ENCODE peak calls at places on chromosomes 13 and 19, in six cellular contexts. K is fibroblast of lung, Q is hepatocyte, F is vagina, V is tibial nerve, L is left ventricle myocardium inferior. S is an unnamed sample.
A peak's percentile ranks its signal among the peaks of the same experiment; 100 is the strongest.

GRCh38 chr13:33910267-33910666 is 92.3 kb downstream of the RFC3 start:
- DNase-seq in K (no peak), Q (no peak), F (no peak), V (no peak), L (no peak), S (no peak)

GRCh38 chr13:106318941-106319411 is 216.5 kb downstream of the EFNB2 start:
- DNase-seq in K (peak; percentile 98), Q (peak; percentile 61), F (no peak), V (no peak), L (no peak), S (no peak)

GRCh38 chr19:49585023-49585422 is 3.9 kb downstream of the PRRG2 start:
- DNase-seq in K (no peak), Q (peak; percentile 16), F (no peak), V (no peak), L (no peak), S (peak; percentile 25)

GRCh38 chr19:18137242-18137641 is 15.7 kb upstream of the PIK3R2 start:
- DNase-seq in K (no peak), Q (no peak), F (no peak), V (no peak), L (no peak), S (no peak)

GRCh38 chr13:36432106-36432544 is at the start of gene CCNA1:
- DNase-seq in K (peak; percentile 40), Q (peak; percentile 30), F (no peak), V (no peak), L (peak; percentile 19), S (peak; percentile 60)

GRCh38 chr13:94660695-94661324 is 51.5 kb downstream of the SOX21 start:
- DNase-seq in K (peak; percentile 11), Q (no peak), F (no peak), V (no peak), L (no peak), S (peak; percentile 33)

GRCh38 chr13:27997904-27998522 is 9.5 kb upstream of the URAD start:
- DNase-seq in K (peak; percentile 15), Q (peak; percentile 72), F (no peak), V (no peak), L (peak; percentile 46), S (peak; percentile 72)

GRCh38 chr13:95862401-95862800 is 185.5 kb downstream of the DNAJC3 start:
- DNase-seq in K (no peak), Q (no peak), F (no peak), V (no peak), L (no peak), S (no peak)

GRCh38 chr13:75838366-75839017 is 202.4 kb downstream of the LMO7 start:
- DNase-seq in K (no peak), Q (no peak), F (no peak), V (no peak), L (no peak), S (no peak)

GRCh38 chr13:44249439-44249838 is 124.2 kb upstream of the SERP2 start:
- DNase-seq in K (peak; percentile 83), Q (peak; percentile 49), F (no peak), V (peak; percentile 76), L (peak; percentile 71), S (no peak)

GRCh38 chr19:4075373-4075772 is 8.7 kb upstream of the ZBTB7A start:
- DNase-seq in K (peak; percentile 39), Q (no peak), F (no peak), V (no peak), L (no peak), S (no peak)

GRCh38 chr13:48660356-48661076 is 6.8 kb downstream of the CYSLTR2 start:
- DNase-seq in K (no peak), Q (peak; percentile 24), F (no peak), V (peak; percentile 31), L (no peak), S (no peak)

GRCh38 chr19:48417436-48417835 is 24.0 kb downstream of the GRIN2D start:
- DNase-seq in K (no peak), Q (no peak), F (no peak), V (no peak), L (no peak), S (no peak)

GRCh38 chr19:48977061-48977460 is 12.0 kb downstream of the FTL start:
- DNase-seq in K (no peak), Q (no peak), F (no peak), V (no peak), L (no peak), S (no peak)

GRCh38 chr19:15201374-15202023 is 704 bp upstream of the NOTCH3 start:
- DNase-seq in K (no peak), Q (no peak), F (no peak), V (no peak), L (no peak), S (no peak)
- H3K27me3 ChIP-seq in K (no peaks in the 10 kb centered on the region), Q (no peaks in the 10 kb centered on the region), F (no peaks in the 10 kb centered on the region), V (no peaks in the 10 kb centered on the region), L (peaks cover 64% of the 10 kb centered on the region), S (no peaks in the 10 kb centered on the region)

GRCh38 chr13:46314587-46314986 is 72.5 kb downstream of the RUBCNL start:
- DNase-seq in K (no peak), Q (no peak), F (no peak), V (no peak), L (no peak), S (no peak)

GRCh38 chr13:46315491-46316075 is 71.5 kb downstream of the RUBCNL start:
- DNase-seq in K (no peak), Q (no peak), F (no peak), V (no peak), L (no peak), S (no peak)

GRCh38 chr13:46315036-46315435 is 72.0 kb downstream of the RUBCNL start:
- DNase-seq in K (no peak), Q (no peak), F (no peak), V (no peak), L (no peak), S (no peak)

GRCh38 chr13:46313441-46314257 is 73.4 kb downstream of the RUBCNL start:
- DNase-seq in K (no peak), Q (no peak), F (no peak), V (no peak), L (no peak), S (no peak)

DNA sequence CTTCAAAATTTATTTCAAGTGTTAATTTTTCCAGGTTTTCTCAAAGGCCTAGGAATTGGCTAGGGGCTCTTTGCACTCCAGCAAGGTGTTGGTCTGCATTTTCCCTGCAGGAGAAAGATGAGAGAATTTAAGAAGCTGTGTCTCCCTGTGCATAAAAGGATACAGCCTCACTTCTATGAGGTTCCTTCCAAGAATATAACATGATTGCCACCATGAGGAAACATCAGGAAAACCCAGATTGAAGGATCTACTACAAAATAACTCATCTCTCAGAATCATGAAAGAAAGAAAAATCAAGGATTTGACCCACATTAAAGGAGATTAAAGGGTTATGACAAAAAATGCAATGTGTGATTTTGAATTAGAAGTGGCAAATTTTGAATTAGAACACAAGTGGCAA is 69.9 kb downstream of the RUBCNL start:
- DNase-seq in K (no peak), Q (no peak), F (no peak), V (no peak), L (no peak), S (no peak)
- TF ChIP-seq CTCF in K (peak; percentile 26), Q (peak; percentile 31), F (no peak), V (no peak), L (no peak), S (no peak)

GRCh38 chr13:99237981-99238662 is 20.1 kb downstream of the GPR18 start:
- DNase-seq in K (no peak), Q (no peak), F (no peak), V (no peak), L (no peak), S (no peak)
- H3K4me3 ChIP-seq in K (no peak overlapping the region), Q (no peak overlapping the region), F (no peak overlapping the region), V (no peak overlapping the region), L (no peak overlapping the region), S (no peak overlapping the region)

GRCh38 chr13:25171170-25171516 is 945 bp downstream of the AMER2 start:
- DNase-seq in K (no peak), Q (no peak), F (no peak), V (no peak), L (no peak), S (no peak)

GRCh38 chr13:25169951-25170553 is 2.0 kb downstream of the AMER2 start:
- DNase-seq in K (no peak), Q (no peak), F (no peak), V (no peak), L (no peak), S (peak; percentile 70)

GRCh38 chr13:25170554-25171107 is 1.5 kb downstream of the AMER2 start:
- DNase-seq in K (no peak), Q (peak; percentile 27), F (no peak), V (no peak), L (no peak), S (peak; percentile 75)

GRCh38 chr13:25172303-25172630 is 179 bp upstream of the AMER2 start:
- DNase-seq in K (no peak), Q (no peak), F (no peak), V (no peak), L (no peak), S (peak; percentile 95)

GRCh38 chr13:25171517-25172302 is at the start of gene AMER2:
- DNase-seq in K (peak; percentile 11), Q (peak; percentile 70), F (no peak), V (peak; percentile 46), L (peak; percentile 20), S (peak; percentile 99)
- H3K27me3 ChIP-seq in K (peaks cover 30% of the 10 kb centered on the region), Q (peaks cover 79% of the 10 kb centered on the region), F (peaks cover 10% of the 10 kb centered on the region), V (no peaks in the 10 kb centered on the region), L (peaks cover 89% of the 10 kb centered on the region), S (no peaks in the 10 kb centered on the region)

S was measured in WERI-Rb-1.